ENCODE peak calls at places on chromosomes 13 and 19, in four cellular contexts. H, Y, A and B are unnamed samples.

GRCh38 chr13:77000475-77000874 is 8.6 kb downstream of the CLN5 start:
- DNase-seq in H (no peak), Y (no peak), A (peak; percentile 48), B (no peak)

GRCh38 chr13:38223093-38223492 is 126.6 kb upstream of the UFM1 start:
- DNase-seq in H (peak; percentile 1), Y (peak; percentile 52), A (peak; percentile 19), B (no peak)

GRCh38 chr19:11692127-11692790 is 46.5 kb downstream of the ZNF823 start:
- DNase-seq in H (no peak), Y (no peak), A (no peak), B (no peak)

GRCh38 chr13:30806784-30807183 is 71.4 kb downstream of the ALOX5AP start:
- DNase-seq in H (peak; percentile 88), Y (peak; percentile 85), A (peak; percentile 68), B (peak; percentile 12)

GRCh38 chr19:10227215-10227971 is 3.7 kb downstream of the S1PR2 start:
- DNase-seq in H (no peak), Y (no peak), A (no peak), B (peak; percentile 83)

GRCh38 chr13:51502206-51502651 is 49.4 kb upstream of the INTS6 start:
- DNase-seq in H (peak; percentile 59), Y (peak; percentile 58), A (no peak), B (no peak)

GRCh38 chr13:51453308-51453958 is 597 bp upstream of the INTS6 start:
- DNase-seq in H (no peak), Y (no peak), A (no peak), B (peak; percentile 91)

GRCh38 chr19:35381926-35382325 is 11.1 kb downstream of the GPR42 start:
- DNase-seq in H (no peak), Y (no peak), A (no peak), B (no peak)

GRCh38 chr13:30224732-30225131 is 82.6 kb downstream of the KATNAL1 start:
- DNase-seq in H (peak; percentile 30), Y (peak; percentile 49), A (peak; percentile 57), B (no peak)

GRCh38 chr13:37534181-37534580 is 64.4 kb downstream of the POSTN start:
- DNase-seq in H (peak; percentile 95), Y (peak; percentile 92), A (peak; percentile 37), B (no peak)

GRCh38 chr13:45015300-45015699 is 26.0 kb downstream of the GPALPP1 start:
- DNase-seq in H (peak; percentile 73), Y (peak; percentile 28), A (peak; percentile 6), B (no peak)

GRCh38 chr19:30855475-30855874 is 483.3 kb downstream of the ZNF536 start:
- DNase-seq in H (no peak), Y (no peak), A (no peak), B (no peak)

GRCh38 chr19:10748924-10749434 is 31.1 kb downstream of the DNM2 start:
- DNase-seq in H (no peak), Y (peak; percentile 38), A (peak; percentile 90), B (no peak)

GRCh38 chr19:22354665-22355064 is 67.5 kb downstream of the ZNF98 start:
- DNase-seq in H (no peak), Y (no peak), A (no peak), B (no peak)

GRCh38 chr19:2547033-2547680 is 71.2 kb downstream of the GADD45B start:
- DNase-seq in H (no peak), Y (no peak), A (no peak), B (no peak)

GRCh38 chr19:2544576-2545415 is 68.9 kb downstream of the GADD45B start:
- DNase-seq in H (no peak), Y (peak; percentile 31), A (no peak), B (peak; percentile 57)

GRCh38 chr19:2547721-2548120 is 71.8 kb downstream of the GADD45B start:
- DNase-seq in H (no peak), Y (no peak), A (no peak), B (no peak)

GRCh38 chr19:2548966-2549365 is 73.0 kb downstream of the GADD45B start:
- DNase-seq in H (no peak), Y (no peak), A (no peak), B (no peak)

GRCh38 chr19:2546128-2547032 is 70.5 kb downstream of the GADD45B start:
- DNase-seq in H (no peak), Y (peak; percentile 59), A (no peak), B (no peak)
- H3K9ac ChIP-seq in H (no peak overlapping the region), Y (peak overlapping the region; percentile 52), A (no peak overlapping the region), B (no peak overlapping the region)

GRCh38 chr13:99959127-99959529 is 12.4 kb downstream of the ZIC5 start:
- DNase-seq in H (no peak), Y (no peak), A (no peak), B (no peak)

GRCh38 chr13:99958402-99959126 is 13.0 kb downstream of the ZIC5 start:
- DNase-seq in H (no peak), Y (no peak), A (no peak), B (no peak)

GRCh38 chr13:99955747-99956472 is 15.7 kb downstream of the ZIC5 start:
- DNase-seq in H (peak; percentile 17), Y (peak; percentile 36), A (no peak), B (no peak)

GRCh38 chr13:99955107-99955746 is 16.3 kb downstream of the ZIC5 start:
- DNase-seq in H (no peak), Y (no peak), A (no peak), B (no peak)

DNA sequence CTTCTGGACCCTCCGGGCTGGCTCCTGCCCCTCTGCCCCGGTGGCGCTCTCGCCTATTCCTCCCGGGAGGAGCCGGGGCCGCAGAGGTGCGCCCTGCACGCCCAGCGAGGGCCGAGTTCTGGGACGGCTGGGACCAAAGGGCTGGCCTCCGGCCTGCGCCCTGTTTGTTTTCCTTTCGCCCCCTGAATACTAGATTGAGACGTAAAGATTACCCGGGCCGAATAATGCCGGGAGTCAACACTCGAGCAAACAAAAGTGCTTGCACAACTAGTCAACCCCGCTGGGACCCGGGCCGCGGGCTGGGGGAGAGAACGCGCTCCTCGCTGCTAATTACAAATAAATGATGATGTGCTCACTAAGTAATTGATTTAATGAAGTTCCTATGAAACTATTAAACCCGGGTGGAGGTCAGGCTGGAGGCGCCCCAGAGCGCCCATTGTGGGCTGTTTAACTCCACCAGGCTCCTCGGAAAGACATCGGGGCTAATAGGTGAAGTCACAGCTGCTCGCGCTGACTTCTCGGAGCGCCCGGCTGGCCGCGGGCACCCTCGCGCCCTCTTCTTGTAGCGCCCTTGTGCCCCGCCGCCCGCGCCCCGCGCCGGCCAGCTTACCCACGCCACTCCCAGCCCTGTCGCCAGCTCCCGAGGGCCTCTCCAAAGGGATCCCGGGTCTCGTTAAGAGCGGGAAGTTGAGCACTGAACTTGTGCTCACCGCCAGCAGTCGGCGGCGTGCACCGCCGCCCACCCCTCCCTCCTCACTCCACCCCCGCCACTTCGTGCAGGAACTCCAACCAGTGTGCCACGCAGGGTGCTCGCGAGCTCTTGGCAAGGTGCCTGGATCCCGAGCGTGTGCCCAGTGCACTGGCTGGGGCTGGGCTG is 14.9 kb downstream of the ZIC5 start:
- DNase-seq in H (no peak), Y (no peak), A (no peak), B (no peak)
- H3K9ac ChIP-seq in H (no peak overlapping the region), Y (no peak overlapping the region), A (no peak overlapping the region), B (no peak overlapping the region)

DNA sequence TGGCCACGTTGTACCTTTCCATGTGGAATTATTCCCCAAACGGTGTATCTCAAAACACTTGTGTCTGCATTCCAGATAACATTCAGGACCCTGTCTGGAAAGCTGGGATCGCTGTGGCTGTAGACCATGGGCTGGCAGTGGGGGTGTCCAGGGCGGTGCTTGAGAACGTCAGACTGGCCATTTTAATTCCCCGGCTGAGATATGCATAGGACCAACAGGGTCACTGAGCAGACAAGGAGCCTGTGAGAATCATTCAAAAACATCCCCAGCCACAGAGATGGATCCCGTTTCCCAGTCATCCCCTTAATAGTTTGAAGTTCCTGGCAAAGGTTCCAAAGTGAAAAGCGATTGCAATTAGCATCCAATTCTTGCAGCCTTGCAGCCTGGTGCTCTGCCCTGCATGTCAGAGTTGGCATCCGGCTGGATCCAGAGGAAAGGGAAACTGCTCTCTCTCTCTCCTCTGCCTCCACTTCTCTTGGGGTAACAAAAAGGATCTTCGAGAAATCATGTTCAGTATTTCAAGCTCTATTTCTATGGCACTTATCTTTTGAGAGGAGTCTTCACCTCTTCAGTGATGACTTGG is 41.6 kb downstream of the IFT88 start:
- DNase-seq in H (no peak), Y (peak; percentile 43), A (no peak), B (no peak)
- H3K9ac ChIP-seq in H (no peak overlapping the region), Y (no peak overlapping the region), A (no peak overlapping the region), B (no peak overlapping the region)

DNA sequence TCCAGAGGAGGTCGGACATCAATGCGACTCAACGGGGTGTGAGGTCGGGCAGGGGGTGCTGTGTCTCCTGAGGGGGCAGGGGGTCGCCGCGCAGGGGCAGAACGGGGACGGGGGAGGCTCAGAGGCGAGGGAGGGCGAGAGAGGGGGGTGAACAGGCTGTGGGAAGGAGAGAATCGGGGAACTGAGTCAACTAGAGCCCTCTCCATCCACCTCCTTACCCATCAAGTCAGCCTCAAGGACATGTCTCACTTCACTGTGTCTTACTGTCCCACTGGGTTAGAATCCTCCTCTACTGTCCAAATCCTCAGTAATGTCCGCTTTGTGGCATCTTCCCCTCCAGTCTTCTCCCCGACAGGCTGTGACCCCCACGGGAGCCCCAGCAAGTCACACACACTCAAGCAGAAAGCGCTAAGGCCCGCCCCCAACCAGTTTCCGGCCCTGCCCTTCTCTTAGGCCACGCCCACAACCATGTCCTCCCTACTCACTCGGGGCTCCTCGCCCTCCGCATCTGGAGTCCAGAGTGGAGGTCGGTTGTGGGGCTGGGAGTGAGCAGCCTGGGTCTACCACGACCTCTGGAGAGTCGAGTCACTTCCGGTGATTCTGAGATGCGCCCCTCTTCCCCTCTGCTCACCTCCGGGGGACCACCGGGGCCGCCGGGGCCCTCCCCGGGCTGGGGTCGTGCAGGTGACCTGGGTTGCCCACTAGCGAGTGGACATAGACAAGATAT is 9.3 kb downstream of the PLEKHA4 start:
- DNase-seq in H (no peak), Y (no peak), A (no peak), B (peak; percentile 75)
- H3K9ac ChIP-seq in H (no peak overlapping the region), Y (no peak overlapping the region), A (no peak overlapping the region), B (no peak overlapping the region)

GRCh38 chr19:7861619-7862412 is 12.4 kb downstream of the PRR36 start:
- DNase-seq in H (no peak), Y (no peak), A (no peak), B (no peak)
- H3K9ac ChIP-seq in H (no peak overlapping the region), Y (no peak overlapping the region), A (no peak overlapping the region), B (no peak overlapping the region)

DNA sequence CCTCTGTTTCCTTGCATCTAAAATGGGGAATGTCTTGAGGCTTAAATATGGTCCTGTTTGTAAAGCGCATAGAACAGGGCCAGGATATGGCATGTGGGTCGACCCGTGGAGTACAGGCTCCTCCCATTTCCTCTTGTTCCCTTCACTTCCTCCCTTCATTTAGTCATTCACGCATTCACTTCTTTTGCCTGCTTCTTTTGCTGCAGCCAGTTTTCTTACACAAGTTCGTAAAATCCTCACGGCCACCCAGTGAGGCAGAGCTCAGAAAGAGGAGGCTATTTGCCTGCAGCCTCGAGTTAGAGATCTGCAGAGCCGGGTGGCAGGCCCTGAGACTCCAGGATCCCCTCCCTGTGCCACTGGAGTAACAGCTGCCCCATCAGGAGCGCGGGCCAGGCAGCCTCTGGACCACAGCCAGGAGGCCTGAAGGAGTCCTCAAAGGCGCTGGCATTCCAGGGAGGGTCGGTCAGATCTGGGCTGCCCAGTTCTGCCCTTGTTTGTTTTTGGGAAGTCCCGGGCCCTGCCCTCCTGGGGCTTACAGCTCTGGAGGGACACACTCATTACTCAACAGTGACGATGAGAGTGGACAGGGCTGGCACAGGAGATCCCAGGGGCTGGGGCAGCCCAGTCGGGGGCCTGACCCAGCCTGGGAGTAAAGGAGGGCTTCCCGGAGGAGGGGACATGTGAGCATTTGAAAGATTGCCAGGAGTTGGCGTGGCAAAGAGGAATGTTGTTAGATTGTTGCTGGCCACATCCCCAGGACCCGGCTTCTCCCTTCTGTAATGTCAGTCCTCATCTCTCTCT is 4.6 kb downstream of the PPP5C start:
- DNase-seq in H (peak; percentile 43), Y (peak; percentile 59), A (peak; percentile 21), B (no peak)
- H3K9ac ChIP-seq in H (peak overlapping the region; percentile 5), Y (peak overlapping the region; percentile 46), A (no peak overlapping the region), B (peak overlapping the region; percentile 61)

GRCh38 chr19:4575978-4576933 is 16.8 kb upstream of the SEMA6B start:
- DNase-seq in H (peak; percentile 27), Y (peak; percentile 29), A (peak; percentile 68), B (peak; percentile 74)
- H3K9ac ChIP-seq in H (no peak overlapping the region), Y (no peak overlapping the region), A (no peak overlapping the region), B (no peak overlapping the region)